ENCODE peak calls at places on chromosome 4, in ten cellular contexts. One of them, this sample, is unnamed.

GRCh38 chr4:152680988-152681731 is 1.4 kb upstream of the TMEM154 start:
- DNase-seq in HCT116: no peak
- DNase-seq in lower lobe of right lung: no peak
- DNase-seq in psoas muscle: no peak
- DNase-seq in heart left ventricle: no peak
- DNase-seq in CD8-positive, alpha-beta T cell: no peak
- DNase-seq in ovary: no peak
- DNase-seq in thoracic aorta: no peak
- DNase-seq in endodermal cell: peak
- DNase-seq in CD8-positive, alpha-beta memory T cell: no peak
- DNase-seq in this sample: no peak

GRCh38 chr4:64756016-64756415 is 346.8 kb upstream of the TECRL start:
- DNase-seq in HCT116: no peak
- DNase-seq in lower lobe of right lung: no peak
- DNase-seq in psoas muscle: no peak
- DNase-seq in heart left ventricle: no peak
- DNase-seq in CD8-positive, alpha-beta T cell: no peak
- DNase-seq in ovary: no peak
- DNase-seq in thoracic aorta: no peak
- DNase-seq in endodermal cell: no peak
- DNase-seq in CD8-positive, alpha-beta memory T cell: no peak
- DNase-seq in this sample: no peak

GRCh38 chr4:99390060-99390459 is 37.5 kb upstream of the ADH1C start:
- DNase-seq in HCT116: no peak
- DNase-seq in lower lobe of right lung: no peak
- DNase-seq in psoas muscle: no peak
- DNase-seq in heart left ventricle: no peak
- DNase-seq in CD8-positive, alpha-beta T cell: no peak
- DNase-seq in ovary: no peak
- DNase-seq in thoracic aorta: no peak
- DNase-seq in endodermal cell: no peak
- DNase-seq in CD8-positive, alpha-beta memory T cell: no peak
- DNase-seq in this sample: no peak

GRCh38 chr4:153207561-153207960 is 3.3 kb downstream of the TRIM2 start:
- DNase-seq in HCT116: no peak
- DNase-seq in lower lobe of right lung: no peak
- DNase-seq in psoas muscle: peak
- DNase-seq in heart left ventricle: peak
- DNase-seq in CD8-positive, alpha-beta T cell: no peak
- DNase-seq in ovary: peak
- DNase-seq in thoracic aorta: no peak
- DNase-seq in endodermal cell: peak
- DNase-seq in CD8-positive, alpha-beta memory T cell: no peak
- DNase-seq in this sample: no peak

GRCh38 chr4:176838611-176839411 is 46.1 kb upstream of the VEGFC start:
- DNase-seq in HCT116: no peak
- DNase-seq in lower lobe of right lung: no peak
- DNase-seq in psoas muscle: peak
- DNase-seq in heart left ventricle: peak
- DNase-seq in CD8-positive, alpha-beta T cell: no peak
- DNase-seq in ovary: no peak
- DNase-seq in thoracic aorta: no peak
- DNase-seq in endodermal cell: no peak
- DNase-seq in CD8-positive, alpha-beta memory T cell: no peak
- DNase-seq in this sample: no peak

GRCh38 chr4:17636696-17637351 is 22.4 kb downstream of the MED28 start:
- DNase-seq in HCT116: peak
- DNase-seq in lower lobe of right lung: peak
- DNase-seq in psoas muscle: peak
- DNase-seq in heart left ventricle: peak
- DNase-seq in CD8-positive, alpha-beta T cell: peak
- DNase-seq in ovary: peak
- DNase-seq in thoracic aorta: peak
- DNase-seq in endodermal cell: peak
- DNase-seq in CD8-positive, alpha-beta memory T cell: peak
- DNase-seq in this sample: peak

GRCh38 chr4:53545942-53546581 is 45.2 kb downstream of the LNX1 start:
- DNase-seq in HCT116: no peak
- DNase-seq in lower lobe of right lung: no peak
- DNase-seq in psoas muscle: no peak
- DNase-seq in heart left ventricle: no peak
- DNase-seq in CD8-positive, alpha-beta T cell: no peak
- DNase-seq in ovary: no peak
- DNase-seq in thoracic aorta: no peak
- DNase-seq in endodermal cell: no peak
- DNase-seq in CD8-positive, alpha-beta memory T cell: no peak
- DNase-seq in this sample: no peak

GRCh38 chr4:139817657-139818452 is 152.2 kb downstream of the MGST2 start:
- DNase-seq in HCT116: no peak
- DNase-seq in lower lobe of right lung: no peak
- DNase-seq in psoas muscle: peak
- DNase-seq in heart left ventricle: no peak
- DNase-seq in CD8-positive, alpha-beta T cell: no peak
- DNase-seq in ovary: no peak
- DNase-seq in thoracic aorta: no peak
- DNase-seq in endodermal cell: no peak
- DNase-seq in CD8-positive, alpha-beta memory T cell: no peak
- DNase-seq in this sample: no peak

GRCh38 chr4:156113138-156113537 is 159.5 kb upstream of the CTSO start:
- DNase-seq in HCT116: no peak
- DNase-seq in lower lobe of right lung: no peak
- DNase-seq in psoas muscle: no peak
- DNase-seq in heart left ventricle: no peak
- DNase-seq in CD8-positive, alpha-beta T cell: no peak
- DNase-seq in ovary: no peak
- DNase-seq in thoracic aorta: no peak
- DNase-seq in endodermal cell: no peak
- DNase-seq in CD8-positive, alpha-beta memory T cell: no peak
- DNase-seq in this sample: no peak

GRCh38 chr4:73895201-73896177 is 26.3 kb downstream of the CXCL1 start:
- DNase-seq in HCT116: no peak
- DNase-seq in lower lobe of right lung: no peak
- DNase-seq in psoas muscle: no peak
- DNase-seq in heart left ventricle: no peak
- DNase-seq in CD8-positive, alpha-beta T cell: no peak
- DNase-seq in ovary: no peak
- DNase-seq in thoracic aorta: no peak
- DNase-seq in endodermal cell: no peak
- DNase-seq in CD8-positive, alpha-beta memory T cell: no peak
- DNase-seq in this sample: no peak

GRCh38 chr4:4855293-4856070 is 4.0 kb upstream of the MSX1 start:
- DNase-seq in HCT116: no peak
- DNase-seq in lower lobe of right lung: no peak
- DNase-seq in psoas muscle: no peak
- DNase-seq in heart left ventricle: no peak
- DNase-seq in CD8-positive, alpha-beta T cell: no peak
- DNase-seq in ovary: no peak
- DNase-seq in thoracic aorta: no peak
- DNase-seq in endodermal cell: peak
- DNase-seq in CD8-positive, alpha-beta memory T cell: no peak
- DNase-seq in this sample: no peak

GRCh38 chr4:108018038-108018883 is 28.6 kb downstream of the HADH start:
- DNase-seq in HCT116: peak
- DNase-seq in lower lobe of right lung: peak
- DNase-seq in psoas muscle: peak
- DNase-seq in heart left ventricle: peak
- DNase-seq in CD8-positive, alpha-beta T cell: peak
- DNase-seq in ovary: peak
- DNase-seq in thoracic aorta: peak
- DNase-seq in endodermal cell: peak
- DNase-seq in CD8-positive, alpha-beta memory T cell: peak
- DNase-seq in this sample: peak

GRCh38 chr4:38688676-38689355 is 24.8 kb downstream of the KLF3 start:
- DNase-seq in HCT116: no peak
- DNase-seq in lower lobe of right lung: peak
- DNase-seq in psoas muscle: no peak
- DNase-seq in heart left ventricle: no peak
- DNase-seq in CD8-positive, alpha-beta T cell: no peak
- DNase-seq in ovary: no peak
- DNase-seq in thoracic aorta: no peak
- DNase-seq in endodermal cell: no peak
- DNase-seq in CD8-positive, alpha-beta memory T cell: no peak
- DNase-seq in this sample: no peak

GRCh38 chr4:113405874-113406722 is 355.4 kb downstream of the CAMK2D start:
- DNase-seq in HCT116: no peak
- DNase-seq in lower lobe of right lung: no peak
- DNase-seq in psoas muscle: no peak
- DNase-seq in heart left ventricle: no peak
- DNase-seq in CD8-positive, alpha-beta T cell: no peak
- DNase-seq in ovary: no peak
- DNase-seq in thoracic aorta: no peak
- DNase-seq in endodermal cell: no peak
- DNase-seq in CD8-positive, alpha-beta memory T cell: no peak
- DNase-seq in this sample: no peak
- H3K4me3 ChIP-seq in HCT116: no peak
- H3K4me3 ChIP-seq in lower lobe of right lung: no peak
- H3K4me3 ChIP-seq in psoas muscle: peak
- H3K4me3 ChIP-seq in heart left ventricle: no peak
- H3K4me3 ChIP-seq in CD8-positive, alpha-beta T cell: no peak
- H3K4me3 ChIP-seq in ovary: no peak
- H3K4me3 ChIP-seq in thoracic aorta: no peak
- H3K4me3 ChIP-seq in endodermal cell: no peak
- H3K4me3 ChIP-seq in CD8-positive, alpha-beta memory T cell: no peak
- H3K4me3 ChIP-seq in this sample: no peak

GRCh38 chr4:6137747-6138135 is 62.6 kb downstream of the JAKMIP1 start:
- DNase-seq in HCT116: no peak
- DNase-seq in lower lobe of right lung: no peak
- DNase-seq in psoas muscle: no peak
- DNase-seq in heart left ventricle: no peak
- DNase-seq in CD8-positive, alpha-beta T cell: no peak
- DNase-seq in ovary: no peak
- DNase-seq in thoracic aorta: no peak
- DNase-seq in endodermal cell: no peak
- DNase-seq in CD8-positive, alpha-beta memory T cell: no peak
- DNase-seq in this sample: no peak

GRCh38 chr4:6143603-6144181 is 56.7 kb downstream of the JAKMIP1 start:
- DNase-seq in HCT116: no peak
- DNase-seq in lower lobe of right lung: no peak
- DNase-seq in psoas muscle: no peak
- DNase-seq in heart left ventricle: no peak
- DNase-seq in CD8-positive, alpha-beta T cell: no peak
- DNase-seq in ovary: no peak
- DNase-seq in thoracic aorta: no peak
- DNase-seq in endodermal cell: no peak
- DNase-seq in CD8-positive, alpha-beta memory T cell: no peak
- DNase-seq in this sample: no peak

GRCh38 chr4:6142935-6143602 is 57.3 kb downstream of the JAKMIP1 start:
- DNase-seq in HCT116: no peak
- DNase-seq in lower lobe of right lung: no peak
- DNase-seq in psoas muscle: no peak
- DNase-seq in heart left ventricle: no peak
- DNase-seq in CD8-positive, alpha-beta T cell: no peak
- DNase-seq in ovary: no peak
- DNase-seq in thoracic aorta: no peak
- DNase-seq in endodermal cell: no peak
- DNase-seq in CD8-positive, alpha-beta memory T cell: no peak
- DNase-seq in this sample: no peak

GRCh38 chr4:6141554-6141953 is 58.8 kb downstream of the JAKMIP1 start:
- DNase-seq in HCT116: no peak
- DNase-seq in lower lobe of right lung: no peak
- DNase-seq in psoas muscle: no peak
- DNase-seq in heart left ventricle: no peak
- DNase-seq in CD8-positive, alpha-beta T cell: no peak
- DNase-seq in ovary: no peak
- DNase-seq in thoracic aorta: no peak
- DNase-seq in endodermal cell: no peak
- DNase-seq in CD8-positive, alpha-beta memory T cell: no peak
- DNase-seq in this sample: no peak

GRCh38 chr4:6142511-6142910 is 57.8 kb downstream of the JAKMIP1 start:
- DNase-seq in HCT116: no peak
- DNase-seq in lower lobe of right lung: no peak
- DNase-seq in psoas muscle: no peak
- DNase-seq in heart left ventricle: no peak
- DNase-seq in CD8-positive, alpha-beta T cell: no peak
- DNase-seq in ovary: no peak
- DNase-seq in thoracic aorta: no peak
- DNase-seq in endodermal cell: no peak
- DNase-seq in CD8-positive, alpha-beta memory T cell: no peak
- DNase-seq in this sample: no peak
- H3K27ac ChIP-seq in HCT116: no peak
- H3K27ac ChIP-seq in lower lobe of right lung: no peak
- H3K27ac ChIP-seq in psoas muscle: no peak
- H3K27ac ChIP-seq in heart left ventricle: no peak
- H3K27ac ChIP-seq in CD8-positive, alpha-beta T cell: no peak
- H3K27ac ChIP-seq in ovary: no peak
- H3K27ac ChIP-seq in thoracic aorta: no peak
- H3K27ac ChIP-seq in endodermal cell: no peak
- H3K27ac ChIP-seq in CD8-positive, alpha-beta memory T cell: no peak
- H3K27ac ChIP-seq in this sample: no peak

GRCh38 chr4:125368684-125369083 is 53.9 kb downstream of the FAT4 start:
- DNase-seq in HCT116: no peak
- DNase-seq in lower lobe of right lung: no peak
- DNase-seq in psoas muscle: no peak
- DNase-seq in heart left ventricle: no peak
- DNase-seq in CD8-positive, alpha-beta T cell: no peak
- DNase-seq in ovary: no peak
- DNase-seq in thoracic aorta: no peak
- DNase-seq in endodermal cell: no peak
- DNase-seq in CD8-positive, alpha-beta memory T cell: no peak
- DNase-seq in this sample: no peak
- H3K4me3 ChIP-seq in HCT116: no peak
- H3K4me3 ChIP-seq in lower lobe of right lung: peak
- H3K4me3 ChIP-seq in psoas muscle: peak
- H3K4me3 ChIP-seq in heart left ventricle: peak
- H3K4me3 ChIP-seq in CD8-positive, alpha-beta T cell: no peak
- H3K4me3 ChIP-seq in ovary: peak
- H3K4me3 ChIP-seq in thoracic aorta: peak
- H3K4me3 ChIP-seq in endodermal cell: no peak
- H3K4me3 ChIP-seq in CD8-positive, alpha-beta memory T cell: no peak
- H3K4me3 ChIP-seq in this sample: no peak

GRCh38 chr4:10582059-10582686 is 102.4 kb downstream of the CLNK start:
- DNase-seq in HCT116: peak
- DNase-seq in lower lobe of right lung: no peak
- DNase-seq in psoas muscle: no peak
- DNase-seq in heart left ventricle: peak
- DNase-seq in CD8-positive, alpha-beta T cell: no peak
- DNase-seq in ovary: peak
- DNase-seq in thoracic aorta: no peak
- DNase-seq in endodermal cell: peak
- DNase-seq in CD8-positive, alpha-beta memory T cell: no peak
- DNase-seq in this sample: no peak

GRCh38 chr4:10587296-10587695 is 97.3 kb downstream of the CLNK start:
- DNase-seq in HCT116: no peak
- DNase-seq in lower lobe of right lung: no peak
- DNase-seq in psoas muscle: no peak
- DNase-seq in heart left ventricle: no peak
- DNase-seq in CD8-positive, alpha-beta T cell: no peak
- DNase-seq in ovary: no peak
- DNase-seq in thoracic aorta: no peak
- DNase-seq in endodermal cell: no peak
- DNase-seq in CD8-positive, alpha-beta memory T cell: no peak
- DNase-seq in this sample: no peak

GRCh38 chr4:10581022-10581421 is 103.5 kb downstream of the CLNK start:
- DNase-seq in HCT116: no peak
- DNase-seq in lower lobe of right lung: no peak
- DNase-seq in psoas muscle: no peak
- DNase-seq in heart left ventricle: no peak
- DNase-seq in CD8-positive, alpha-beta T cell: no peak
- DNase-seq in ovary: no peak
- DNase-seq in thoracic aorta: no peak
- DNase-seq in endodermal cell: no peak
- DNase-seq in CD8-positive, alpha-beta memory T cell: no peak
- DNase-seq in this sample: no peak

GRCh38 chr4:10582966-10583365 is 101.6 kb downstream of the CLNK start:
- DNase-seq in HCT116: no peak
- DNase-seq in lower lobe of right lung: no peak
- DNase-seq in psoas muscle: no peak
- DNase-seq in heart left ventricle: no peak
- DNase-seq in CD8-positive, alpha-beta T cell: no peak
- DNase-seq in ovary: no peak
- DNase-seq in thoracic aorta: no peak
- DNase-seq in endodermal cell: no peak
- DNase-seq in CD8-positive, alpha-beta memory T cell: no peak
- DNase-seq in this sample: no peak

GRCh38 chr4:10584042-10584441 is 100.5 kb downstream of the CLNK start:
- DNase-seq in HCT116: no peak
- DNase-seq in lower lobe of right lung: no peak
- DNase-seq in psoas muscle: no peak
- DNase-seq in heart left ventricle: peak
- DNase-seq in CD8-positive, alpha-beta T cell: no peak
- DNase-seq in ovary: no peak
- DNase-seq in thoracic aorta: no peak
- DNase-seq in endodermal cell: no peak
- DNase-seq in CD8-positive, alpha-beta memory T cell: no peak
- DNase-seq in this sample: no peak
- H3K27ac ChIP-seq in HCT116: no peak
- H3K27ac ChIP-seq in lower lobe of right lung: no peak
- H3K27ac ChIP-seq in psoas muscle: no peak
- H3K27ac ChIP-seq in heart left ventricle: no peak
- H3K27ac ChIP-seq in CD8-positive, alpha-beta T cell: no peak
- H3K27ac ChIP-seq in ovary: peak
- H3K27ac ChIP-seq in thoracic aorta: no peak
- H3K27ac ChIP-seq in endodermal cell: no peak
- H3K27ac ChIP-seq in CD8-positive, alpha-beta memory T cell: no peak
- H3K27ac ChIP-seq in this sample: no peak

This sample was measured in effector memory CD4-positive, alpha-beta T cell.